ENCODE peak calls at places on chromosomes 1 and 21, in seven cellular contexts. One of them, this sample, is unnamed. For H3K4me1, the result is how much of the 10 kb centered on the place peaks cover.

GRCh38 chr1:32867671-32868070 is 3.0 kb downstream of the FNDC5 start:
- DNase-seq in neuronal stem cell: no peak
- DNase-seq in pancreas: no peak
- DNase-seq in left ventricle myocardium inferior: no peak
- DNase-seq in heart left ventricle: no peak
- DNase-seq in A549: no peak
- DNase-seq in HAP-1: no peak
- DNase-seq in this sample: no peak

GRCh38 chr1:171817511-171818265 is 23.6 kb upstream of the DNM3 start:
- DNase-seq in neuronal stem cell: no peak
- DNase-seq in pancreas: no peak
- DNase-seq in left ventricle myocardium inferior: no peak
- DNase-seq in heart left ventricle: no peak
- DNase-seq in A549: peak
- DNase-seq in HAP-1: no peak
- DNase-seq in this sample: no peak

GRCh38 chr1:227712648-227713047 is 22.5 kb downstream of the JMJD4 start:
- DNase-seq in neuronal stem cell: no peak
- DNase-seq in pancreas: no peak
- DNase-seq in left ventricle myocardium inferior: no peak
- DNase-seq in heart left ventricle: no peak
- DNase-seq in A549: no peak
- DNase-seq in HAP-1: no peak
- DNase-seq in this sample: no peak

GRCh38 chr21:45509566-45510465 is 32.4 kb downstream of the SLC19A1 start:
- DNase-seq in neuronal stem cell: no peak
- DNase-seq in pancreas: no peak
- DNase-seq in left ventricle myocardium inferior: peak
- DNase-seq in heart left ventricle: peak
- DNase-seq in A549: no peak
- DNase-seq in HAP-1: no peak
- DNase-seq in this sample: no peak

GRCh38 chr1:15123925-15124324 is 29.6 kb upstream of the TMEM51 start:
- DNase-seq in neuronal stem cell: no peak
- DNase-seq in pancreas: no peak
- DNase-seq in left ventricle myocardium inferior: no peak
- DNase-seq in heart left ventricle: peak
- DNase-seq in A549: no peak
- DNase-seq in HAP-1: no peak
- DNase-seq in this sample: no peak

GRCh38 chr1:150159550-150159949 is 9.8 kb downstream of the PLEKHO1 start:
- DNase-seq in neuronal stem cell: no peak
- DNase-seq in pancreas: no peak
- DNase-seq in left ventricle myocardium inferior: peak
- DNase-seq in heart left ventricle: no peak
- DNase-seq in A549: no peak
- DNase-seq in HAP-1: no peak
- DNase-seq in this sample: no peak

GRCh38 chr1:227070638-227071285 is 130.7 kb downstream of the COQ8A start:
- DNase-seq in neuronal stem cell: no peak
- DNase-seq in pancreas: no peak
- DNase-seq in left ventricle myocardium inferior: no peak
- DNase-seq in heart left ventricle: no peak
- DNase-seq in A549: no peak
- DNase-seq in HAP-1: no peak
- DNase-seq in this sample: no peak

GRCh38 chr1:53656062-53656915 is 82.7 kb downstream of the GLIS1 start:
- DNase-seq in neuronal stem cell: no peak
- DNase-seq in pancreas: no peak
- DNase-seq in left ventricle myocardium inferior: no peak
- DNase-seq in heart left ventricle: no peak
- DNase-seq in A549: no peak
- DNase-seq in HAP-1: no peak
- DNase-seq in this sample: no peak

GRCh38 chr1:82485591-82486369 is 685.0 kb downstream of the ADGRL2 start:
- DNase-seq in neuronal stem cell: peak
- DNase-seq in pancreas: no peak
- DNase-seq in left ventricle myocardium inferior: peak
- DNase-seq in heart left ventricle: peak
- DNase-seq in A549: no peak
- DNase-seq in HAP-1: peak
- DNase-seq in this sample: peak

GRCh38 chr1:224939844-224940425 is 10.5 kb downstream of the DNAH14 start:
- DNase-seq in neuronal stem cell: no peak
- DNase-seq in pancreas: no peak
- DNase-seq in left ventricle myocardium inferior: no peak
- DNase-seq in heart left ventricle: no peak
- DNase-seq in A549: no peak
- DNase-seq in HAP-1: no peak
- DNase-seq in this sample: no peak

GRCh38 chr1:173048629-173049326 is 2.0 kb downstream of the TNFSF18 start:
- DNase-seq in neuronal stem cell: no peak
- DNase-seq in pancreas: no peak
- DNase-seq in left ventricle myocardium inferior: no peak
- DNase-seq in heart left ventricle: no peak
- DNase-seq in A549: no peak
- DNase-seq in HAP-1: no peak
- DNase-seq in this sample: no peak

GRCh38 chr21:37370152-37371040 is 3.8 kb downstream of the DYRK1A start:
- DNase-seq in neuronal stem cell: no peak
- DNase-seq in pancreas: no peak
- DNase-seq in left ventricle myocardium inferior: no peak
- DNase-seq in heart left ventricle: no peak
- DNase-seq in A549: no peak
- DNase-seq in HAP-1: peak
- DNase-seq in this sample: no peak

GRCh38 chr1:31703431-31704260 is at the start of gene COL16A1:
- DNase-seq in neuronal stem cell: no peak
- DNase-seq in pancreas: peak
- DNase-seq in left ventricle myocardium inferior: peak
- DNase-seq in heart left ventricle: peak
- DNase-seq in A549: no peak
- DNase-seq in HAP-1: no peak
- DNase-seq in this sample: peak

GRCh38 chr1:235683653-235684052 is 34.1 kb upstream of the GNG4 start:
- DNase-seq in neuronal stem cell: no peak
- DNase-seq in pancreas: no peak
- DNase-seq in left ventricle myocardium inferior: no peak
- DNase-seq in heart left ventricle: no peak
- DNase-seq in A549: no peak
- DNase-seq in HAP-1: no peak
- DNase-seq in this sample: no peak

GRCh38 chr1:167541013-167541412 is 12.5 kb downstream of the CREG1 start:
- DNase-seq in neuronal stem cell: no peak
- DNase-seq in pancreas: no peak
- DNase-seq in left ventricle myocardium inferior: no peak
- DNase-seq in heart left ventricle: no peak
- DNase-seq in A549: no peak
- DNase-seq in HAP-1: no peak
- DNase-seq in this sample: no peak

GRCh38 chr1:167543566-167543965 is 10.0 kb downstream of the CREG1 start:
- DNase-seq in neuronal stem cell: no peak
- DNase-seq in pancreas: no peak
- DNase-seq in left ventricle myocardium inferior: no peak
- DNase-seq in heart left ventricle: no peak
- DNase-seq in A549: no peak
- DNase-seq in HAP-1: no peak
- DNase-seq in this sample: no peak

GRCh38 chr1:167544447-167544846 is 9.1 kb downstream of the CREG1 start:
- DNase-seq in neuronal stem cell: no peak
- DNase-seq in pancreas: no peak
- DNase-seq in left ventricle myocardium inferior: no peak
- DNase-seq in heart left ventricle: no peak
- DNase-seq in A549: no peak
- DNase-seq in HAP-1: no peak
- DNase-seq in this sample: no peak

GRCh38 chr1:167542109-167543032 is 11.2 kb downstream of the CREG1 start:
- DNase-seq in neuronal stem cell: no peak
- DNase-seq in pancreas: no peak
- DNase-seq in left ventricle myocardium inferior: no peak
- DNase-seq in heart left ventricle: no peak
- DNase-seq in A549: no peak
- DNase-seq in HAP-1: no peak
- DNase-seq in this sample: no peak

DNA sequence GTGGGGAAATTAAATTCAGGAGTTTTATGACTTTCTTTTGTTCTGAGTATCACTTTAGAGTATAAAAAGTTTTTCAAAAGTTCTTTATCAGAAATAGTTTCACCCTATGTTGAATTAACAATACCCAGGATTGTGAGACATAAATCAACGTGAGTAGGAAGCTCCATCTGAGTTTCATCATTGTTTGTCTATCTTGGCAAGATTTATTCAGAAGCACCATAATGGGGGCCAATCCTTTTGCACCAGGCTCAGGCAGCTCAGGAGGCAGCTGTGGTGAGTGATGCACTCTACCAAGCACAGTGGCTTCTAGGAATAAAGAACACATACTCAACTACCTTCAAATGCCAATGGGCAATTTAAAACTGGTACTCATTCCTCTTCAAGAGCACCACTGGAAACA is 12.0 kb downstream of the CREG1 start:
- DNase-seq in neuronal stem cell: no peak
- DNase-seq in pancreas: no peak
- DNase-seq in left ventricle myocardium inferior: no peak
- DNase-seq in heart left ventricle: no peak
- DNase-seq in A549: no peak
- DNase-seq in HAP-1: no peak
- DNase-seq in this sample: no peak
- H3K4me1 ChIP-seq in neuronal stem cell: under half
- H3K4me1 ChIP-seq in pancreas: under half
- H3K4me1 ChIP-seq in left ventricle myocardium inferior: under half
- H3K4me1 ChIP-seq in heart left ventricle: under half
- H3K4me1 ChIP-seq in A549: under half
- H3K4me1 ChIP-seq in HAP-1: under half
- H3K4me1 ChIP-seq in this sample: under half

GRCh38 chr21:34890724-34891609 is 158.1 kb downstream of the RUNX1 start:
- DNase-seq in neuronal stem cell: peak
- DNase-seq in pancreas: no peak
- DNase-seq in left ventricle myocardium inferior: peak
- DNase-seq in heart left ventricle: peak
- DNase-seq in A549: no peak
- DNase-seq in HAP-1: no peak
- DNase-seq in this sample: no peak

GRCh38 chr21:34889287-34889536 is 159.9 kb downstream of the RUNX1 start:
- DNase-seq in neuronal stem cell: no peak
- DNase-seq in pancreas: peak
- DNase-seq in left ventricle myocardium inferior: peak
- DNase-seq in heart left ventricle: peak
- DNase-seq in A549: no peak
- DNase-seq in HAP-1: no peak
- DNase-seq in this sample: peak

GRCh38 chr21:34889537-34890257 is 159.4 kb downstream of the RUNX1 start:
- DNase-seq in neuronal stem cell: no peak
- DNase-seq in pancreas: peak
- DNase-seq in left ventricle myocardium inferior: peak
- DNase-seq in heart left ventricle: peak
- DNase-seq in A549: peak
- DNase-seq in HAP-1: peak
- DNase-seq in this sample: peak

GRCh38 chr21:34891610-34891943 is 157.5 kb downstream of the RUNX1 start:
- DNase-seq in neuronal stem cell: no peak
- DNase-seq in pancreas: no peak
- DNase-seq in left ventricle myocardium inferior: no peak
- DNase-seq in heart left ventricle: no peak
- DNase-seq in A549: no peak
- DNase-seq in HAP-1: no peak
- DNase-seq in this sample: no peak

GRCh38 chr21:34890258-34890723 is 158.8 kb downstream of the RUNX1 start:
- DNase-seq in neuronal stem cell: no peak
- DNase-seq in pancreas: no peak
- DNase-seq in left ventricle myocardium inferior: no peak
- DNase-seq in heart left ventricle: no peak
- DNase-seq in A549: no peak
- DNase-seq in HAP-1: no peak
- DNase-seq in this sample: no peak
- H3K4me1 ChIP-seq in neuronal stem cell: under half
- H3K4me1 ChIP-seq in pancreas: under half
- H3K4me1 ChIP-seq in left ventricle myocardium inferior: half or more
- H3K4me1 ChIP-seq in heart left ventricle: under half
- H3K4me1 ChIP-seq in A549: under half
- H3K4me1 ChIP-seq in HAP-1: under half
- H3K4me1 ChIP-seq in this sample: under half

GRCh38 chr1:27596261-27596660 is 7.7 kb downstream of the AHDC1 start:
- DNase-seq in neuronal stem cell: no peak
- DNase-seq in pancreas: no peak
- DNase-seq in left ventricle myocardium inferior: no peak
- DNase-seq in heart left ventricle: peak
- DNase-seq in A549: no peak
- DNase-seq in HAP-1: no peak
- DNase-seq in this sample: no peak

GRCh38 chr1:27597036-27597435 is 6.9 kb downstream of the AHDC1 start:
- DNase-seq in neuronal stem cell: no peak
- DNase-seq in pancreas: no peak
- DNase-seq in left ventricle myocardium inferior: no peak
- DNase-seq in heart left ventricle: no peak
- DNase-seq in A549: no peak
- DNase-seq in HAP-1: no peak
- DNase-seq in this sample: no peak

GRCh38 chr1:27593341-27594326 is 10.3 kb downstream of the AHDC1 start:
- DNase-seq in neuronal stem cell: no peak
- DNase-seq in pancreas: no peak
- DNase-seq in left ventricle myocardium inferior: no peak
- DNase-seq in heart left ventricle: no peak
- DNase-seq in A549: no peak
- DNase-seq in HAP-1: no peak
- DNase-seq in this sample: no peak

GRCh38 chr1:27594542-27595510 is 9.1 kb downstream of the AHDC1 start:
- DNase-seq in neuronal stem cell: no peak
- DNase-seq in pancreas: no peak
- DNase-seq in left ventricle myocardium inferior: no peak
- DNase-seq in heart left ventricle: no peak
- DNase-seq in A549: no peak
- DNase-seq in HAP-1: no peak
- DNase-seq in this sample: peak

GRCh38 chr1:27595597-27595996 is 8.3 kb downstream of the AHDC1 start:
- DNase-seq in neuronal stem cell: no peak
- DNase-seq in pancreas: no peak
- DNase-seq in left ventricle myocardium inferior: no peak
- DNase-seq in heart left ventricle: no peak
- DNase-seq in A549: no peak
- DNase-seq in HAP-1: no peak
- DNase-seq in this sample: no peak
- H3K4me1 ChIP-seq in neuronal stem cell: half or more
- H3K4me1 ChIP-seq in pancreas: under half
- H3K4me1 ChIP-seq in left ventricle myocardium inferior: half or more
- H3K4me1 ChIP-seq in heart left ventricle: half or more
- H3K4me1 ChIP-seq in A549: half or more
- H3K4me1 ChIP-seq in HAP-1: under half
- H3K4me1 ChIP-seq in this sample: half or more

GRCh38 chr1:248837045-248837793 is 805 bp upstream of the ZNF672 start:
- DNase-seq in neuronal stem cell: no peak
- DNase-seq in pancreas: peak
- DNase-seq in left ventricle myocardium inferior: no peak
- DNase-seq in heart left ventricle: no peak
- DNase-seq in A549: no peak
- DNase-seq in HAP-1: no peak
- DNase-seq in this sample: no peak
- H3K4me1 ChIP-seq in neuronal stem cell: under half
- H3K4me1 ChIP-seq in pancreas: under half
- H3K4me1 ChIP-seq in left ventricle myocardium inferior: under half
- H3K4me1 ChIP-seq in heart left ventricle: under half
- H3K4me1 ChIP-seq in A549: under half
- H3K4me1 ChIP-seq in HAP-1: under half
- H3K4me1 ChIP-seq in this sample: under half

This sample was measured in uterus.